ENCODE peak calls at places on chromosomes 5 and 9, in eight cellular contexts. W is astrocyte of the spinal cord, M is GM20000, B is endothelial cell, Y is dorsolateral prefrontal cortex, U is breast epithelium, Z is H9, E is mucosa of descending colon. F is an unnamed sample.

GRCh38 chr9:34987160-34988040 is 2.1 kb upstream of the DNAJB5 start:
- DNase-seq in W (no peak), M (no peak), B (no peak), Y (no peak), U (no peak), Z (no peak), E (no peak), F (no peak)

GRCh38 chr9:134348404-134349155 is 22.3 kb downstream of the RXRA start:
- DNase-seq in W (no peak), M (no peak), B (no peak), Y (no peak), U (no peak), Z (no peak), E (no peak), F (no peak)

GRCh38 chr5:89117131-89117644 is 234.2 kb upstream of the MEF2C start:
- DNase-seq in W (no peak), M (peak; percentile 36), B (no peak), Y (no peak), U (no peak), Z (no peak), E (peak; percentile 40), F (no peak)

GRCh38 chr5:6886866-6887265 is 173.6 kb downstream of the TENT4A start:
- DNase-seq in W (no peak), M (no peak), B (no peak), Y (no peak), U (no peak), Z (no peak), E (no peak), F (no peak)

GRCh38 chr9:130309689-130310455 is 44.3 kb downstream of the HMCN2 start:
- DNase-seq in W (no peak), M (no peak), B (no peak), Y (no peak), U (no peak), Z (no peak), E (no peak), F (no peak)

GRCh38 chr5:82597437-82597836 is 319.3 kb upstream of the RPS23 start:
- DNase-seq in W (no peak), M (peak; percentile 6), B (no peak), Y (no peak), U (no peak), Z (peak; percentile 60), E (no peak), F (no peak)

GRCh38 chr9:113659039-113659438 is 195.5 kb downstream of the RGS3 start:
- DNase-seq in W (no peak), M (no peak), B (no peak), Y (no peak), U (no peak), Z (no peak), E (no peak), F (no peak)

GRCh38 chr5:66130493-66130892 is 13.6 kb upstream of the SREK1 start:
- DNase-seq in W (no peak), M (no peak), B (no peak), Y (no peak), U (no peak), Z (no peak), E (no peak), F (no peak)

GRCh38 chr9:800561-800960 is 40.9 kb upstream of the DMRT1 start:
- DNase-seq in W (no peak), M (no peak), B (no peak), Y (no peak), U (no peak), Z (no peak), E (no peak), F (no peak)

GRCh38 chr5:131814990-131815389 is 18.2 kb upstream of the FNIP1 start:
- DNase-seq in W (peak; percentile 76), M (no peak), B (no peak), Y (no peak), U (no peak), Z (no peak), E (no peak), F (no peak)

GRCh38 chr9:23686257-23686656 is 139.8 kb downstream of the ELAVL2 start:
- DNase-seq in W (peak; percentile 85), M (no peak), B (no peak), Y (no peak), U (no peak), Z (no peak), E (no peak), F (no peak)

GRCh38 chr9:119963258-119963797 is 594.1 kb upstream of the BRINP1 start:
- DNase-seq in W (peak; percentile 65), M (no peak), B (peak; percentile 7), Y (no peak), U (peak; percentile 19), Z (peak; percentile 85), E (no peak), F (peak; percentile 20)

GRCh38 chr9:31894008-31894407 is 490.4 kb upstream of the ACO1 start:
- DNase-seq in W (no peak), M (no peak), B (no peak), Y (no peak), U (no peak), Z (no peak), E (no peak), F (no peak)

GRCh38 chr9:109182940-109183798 is 16.1 kb upstream of the FRRS1L start:
- DNase-seq in W (no peak), M (peak; percentile 61), B (peak; percentile 59), Y (no peak), U (no peak), Z (peak; percentile 72), E (peak; percentile 55), F (peak; percentile 66)

GRCh38 chr9:99576002-99576401 is 245.7 kb upstream of the NR4A3 start:
- DNase-seq in W (no peak), M (no peak), B (no peak), Y (no peak), U (no peak), Z (peak; percentile 37), E (no peak), F (no peak)

GRCh38 chr5:109589983-109590382 is 99.7 kb upstream of the MAN2A1 start:
- DNase-seq in W (no peak), M (no peak), B (no peak), Y (no peak), U (no peak), Z (no peak), E (no peak), F (no peak)

GRCh38 chr9:126149661-126150060 is 177.0 kb upstream of the MVB12B start:
- DNase-seq in W (no peak), M (no peak), B (peak; percentile 1), Y (no peak), U (no peak), Z (peak; percentile 27), E (no peak), F (no peak)

GRCh38 chr9:137064027-137064879 is 6.1 kb downstream of the SAPCD2 start:
- DNase-seq in W (no peak), M (peak; percentile 81), B (peak; percentile 77), Y (peak; percentile 71), U (no peak), Z (peak; percentile 84), E (peak; percentile 87), F (peak; percentile 86)

GRCh38 chr5:62489471-62489870 is 76.9 kb downstream of the IPO11 start:
- DNase-seq in W (no peak), M (no peak), B (no peak), Y (no peak), U (no peak), Z (no peak), E (no peak), F (no peak)

GRCh38 chr5:91384671-91385430 is 1.7 kb upstream of the ARRDC3 start:
- DNase-seq in W (peak; percentile 93), M (peak; percentile 74), B (peak; percentile 48), Y (no peak), U (peak; percentile 38), Z (no peak), E (no peak), F (no peak)

GRCh38 chr5:178357127-178357526 is 124.5 kb upstream of the PHYKPL start:
- DNase-seq in W (no peak), M (no peak), B (peak; percentile 28), Y (no peak), U (no peak), Z (peak; percentile 84), E (no peak), F (peak; percentile 71)
- TF ChIP-seq CTCF in W (no peak), M (no peak), B (no peak), Y (no peak), U (no peak), Z (no peak), E (no peak), F (no peak)

DNA sequence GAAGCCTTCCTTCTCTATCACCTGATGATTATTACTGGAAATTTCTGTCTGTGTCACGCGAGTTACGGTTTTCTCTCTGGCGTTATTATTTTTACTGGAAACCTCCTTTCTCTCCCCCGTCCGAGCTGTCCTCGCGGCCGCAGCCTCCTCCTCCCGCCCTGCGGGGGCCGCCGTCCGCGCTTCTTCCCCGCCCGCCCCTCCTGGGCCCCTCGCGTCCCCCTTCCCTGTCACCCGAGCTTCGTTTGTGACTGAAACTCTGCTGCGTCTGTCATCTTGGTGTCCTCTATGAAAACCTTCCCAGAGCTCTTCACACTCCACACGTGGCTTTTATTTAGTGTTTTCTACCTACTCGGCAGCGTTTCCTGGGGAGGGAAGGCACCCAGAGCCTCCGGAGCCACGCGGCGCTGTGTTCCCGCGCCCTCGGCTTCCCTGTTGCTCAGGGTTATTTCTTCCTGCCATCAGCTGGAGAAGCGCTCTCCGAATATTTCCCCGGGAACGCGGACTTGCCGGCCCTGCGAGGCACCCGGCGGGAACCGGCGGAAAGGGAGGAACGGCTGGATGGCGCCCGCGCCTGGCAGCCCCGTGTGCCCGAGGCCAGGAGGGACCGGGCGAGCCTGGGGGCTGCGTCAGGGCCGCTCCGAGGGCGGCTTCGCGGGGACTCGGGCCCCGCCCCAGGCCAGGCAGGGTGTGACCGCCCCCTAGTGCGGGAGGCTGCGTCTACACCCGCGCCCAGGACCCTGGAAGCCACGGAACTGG is 33.9 kb downstream of the TRIP13 start:
- DNase-seq in W (peak; percentile 18), M (peak; percentile 76), B (peak; percentile 64), Y (no peak), U (no peak), Z (peak; percentile 46), E (peak; percentile 39), F (peak; percentile 70)
- TF ChIP-seq CTCF in W (peak; percentile 36), M (peak; percentile 9), B (peak; percentile 70), Y (no peak), U (no peak), Z (peak; percentile 61), E (no peak), F (peak; percentile 69)

DNA sequence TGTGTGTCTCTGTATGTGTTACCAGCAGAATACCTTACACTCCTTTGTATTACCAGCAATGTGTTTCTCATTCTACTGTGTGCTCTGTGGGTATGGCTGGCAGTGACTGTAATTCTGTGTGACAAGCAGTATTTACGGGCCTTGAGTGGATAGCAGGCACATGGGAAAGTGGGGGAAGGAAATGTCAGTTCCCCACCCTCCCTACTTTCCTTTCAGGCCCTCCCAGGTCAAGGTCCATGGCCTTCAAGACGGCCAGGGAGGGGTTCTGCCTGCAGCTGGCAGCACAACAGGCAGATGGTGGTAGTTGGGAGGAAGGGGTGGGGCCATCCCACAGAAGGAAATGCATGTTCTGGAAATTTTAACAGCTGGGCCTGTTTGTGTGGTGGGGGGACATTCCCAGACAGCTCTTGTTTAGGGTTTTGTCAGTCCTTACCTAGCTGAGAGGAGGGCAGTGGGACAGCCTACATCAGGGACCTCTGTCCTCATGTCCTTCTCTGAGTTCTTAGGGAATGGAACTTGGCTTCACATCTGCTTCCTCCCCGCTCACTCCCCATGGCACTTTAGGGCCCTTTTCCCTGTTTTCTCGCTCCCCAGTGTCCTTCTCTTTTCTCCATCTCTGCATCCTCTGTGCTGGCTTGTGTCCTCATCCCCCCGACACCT is 14.6 kb upstream of the TNIP1 start:
- DNase-seq in W (peak; percentile 17), M (no peak), B (no peak), Y (no peak), U (no peak), Z (no peak), E (peak; percentile 86), F (peak; percentile 45)
- TF ChIP-seq CTCF in W (no peak), M (no peak), B (no peak), Y (no peak), U (no peak), Z (no peak), E (no peak), F (no peak)

GRCh38 chr5:168472329-168472728 is 13.9 kb upstream of the RARS1 start:
- DNase-seq in W (peak; percentile 95), M (no peak), B (no peak), Y (no peak), U (peak; percentile 22), Z (no peak), E (no peak), F (no peak)
- TF ChIP-seq CTCF in W (peak; percentile 51), M (no peak), B (no peak), Y (no peak), U (peak; percentile 23), Z (no peak), E (no peak), F (no peak)

F was measured in glutamatergic neuron.